ENCODE peak calls at places on chromosomes 16 and 17, in six cellular contexts. N, L, G, Q, M and X are unnamed samples.

GRCh38 chr16:16797239-16797638 is 418.3 kb downstream of the NPIPA7 start:
- DNase-seq in N (peak; percentile 59), L (peak; percentile 72), G (no peak), Q (no peak), M (no peak), X (peak; percentile 45)

GRCh38 chr16:11403534-11403795 is 58.2 kb downstream of the RMI2 start:
- DNase-seq in N (no peak), L (no peak), G (no peak), Q (no peak), M (no peak), X (no peak)

GRCh38 chr17:352421-353212 is at the start of gene RPH3AL:
- DNase-seq in N (peak; percentile 67), L (peak; percentile 51), G (peak; percentile 20), Q (peak; percentile 83), M (no peak), X (no peak)

GRCh38 chr17:38349097-38349904 is 2.3 kb upstream of the SOCS7 start:
- DNase-seq in N (peak; percentile 85), L (peak; percentile 93), G (peak; percentile 86), Q (peak; percentile 78), M (peak; percentile 78), X (peak; percentile 82)

GRCh38 chr17:33653389-33653788 is 360.3 kb upstream of the ASIC2 start:
- DNase-seq in N (peak; percentile 10), L (no peak), G (no peak), Q (no peak), M (no peak), X (no peak)

GRCh38 chr17:9370464-9370863 is 205.2 kb downstream of the STX8 start:
- DNase-seq in N (no peak), L (no peak), G (peak; percentile 76), Q (peak; percentile 7), M (no peak), X (no peak)

GRCh38 chr16:31055613-31056012 is 18.4 kb downstream of the ZNF668 start:
- DNase-seq in N (peak; percentile 55), L (peak; percentile 65), G (no peak), Q (no peak), M (no peak), X (no peak)

GRCh38 chr16:48008011-48008410 is 147.8 kb downstream of the ABCC12 start:
- DNase-seq in N (no peak), L (no peak), G (no peak), Q (no peak), M (no peak), X (no peak)

GRCh38 chr17:17837966-17838962 is 1.5 kb upstream of the SREBF1 start:
- DNase-seq in N (peak; percentile 41), L (peak; percentile 95), G (peak; percentile 73), Q (peak; percentile 86), M (no peak), X (no peak)

GRCh38 chr17:74445156-74445555 is 13.3 kb downstream of the GPRC5C start:
- DNase-seq in N (no peak), L (no peak), G (no peak), Q (no peak), M (no peak), X (no peak)

GRCh38 chr17:55577011-55577586 is 65.8 kb upstream of the SMIM36 start:
- DNase-seq in N (no peak), L (no peak), G (peak; percentile 92), Q (peak; percentile 71), M (no peak), X (peak; percentile 45)

GRCh38 chr16:53094013-53094630 is 39.3 kb downstream of the CHD9 start:
- DNase-seq in N (no peak), L (no peak), G (no peak), Q (peak; percentile 23), M (no peak), X (peak; percentile 90)

GRCh38 chr17:56914641-56915263 is 903 bp upstream of the TRIM25 start:
- DNase-seq in N (no peak), L (no peak), G (no peak), Q (peak; percentile 45), M (no peak), X (no peak)

GRCh38 chr17:10357768-10358167 is 15.0 kb downstream of the MYH13 start:
- DNase-seq in N (peak; percentile 52), L (peak; percentile 74), G (peak; percentile 7), Q (peak; percentile 4), M (peak; percentile 27), X (peak; percentile 10)

GRCh38 chr16:54284931-54285413 is 1.6 kb downstream of the IRX3 start:
- DNase-seq in N (peak; percentile 46), L (peak; percentile 38), G (peak; percentile 50), Q (no peak), M (peak; percentile 46), X (no peak)

GRCh38 chr17:9917131-9917530 is 12.1 kb upstream of the RCVRN start:
- DNase-seq in N (no peak), L (no peak), G (no peak), Q (no peak), M (no peak), X (no peak)

GRCh38 chr16:70441406-70441990 is 2.6 kb upstream of the ST3GAL2 start:
- DNase-seq in N (no peak), L (no peak), G (no peak), Q (no peak), M (no peak), X (no peak)

GRCh38 chr17:28485049-28485448 is 11.6 kb downstream of the SLC13A2 start:
- DNase-seq in N (no peak), L (no peak), G (no peak), Q (no peak), M (no peak), X (no peak)

GRCh38 chr17:73170324-73170723 is 5.5 kb downstream of the SSTR2 start:
- DNase-seq in N (no peak), L (no peak), G (no peak), Q (no peak), M (no peak), X (no peak)

GRCh38 chr17:17079336-17079735 is 37.1 kb downstream of the MPRIP start:
- DNase-seq in N (peak; percentile 59), L (no peak), G (no peak), Q (no peak), M (no peak), X (no peak)

GRCh38 chr16:78598186-78598585 is 498.7 kb downstream of the WWOX start:
- DNase-seq in N (no peak), L (no peak), G (no peak), Q (no peak), M (no peak), X (no peak)

GRCh38 chr17:11885051-11885450 is 112.2 kb downstream of the ZNF18 start:
- DNase-seq in N (peak; percentile 14), L (no peak), G (no peak), Q (no peak), M (no peak), X (no peak)

GRCh38 chr16:50740747-50741146 is 1.1 kb upstream of the CYLD start:
- DNase-seq in N (no peak), L (no peak), G (peak; percentile 63), Q (no peak), M (no peak), X (no peak)

GRCh38 chr17:48998557-48999440 is 1.6 kb downstream of the IGF2BP1 start:
- DNase-seq in N (peak; percentile 42), L (peak; percentile 52), G (peak; percentile 13), Q (no peak), M (no peak), X (no peak)

GRCh38 chr17:48996696-48997102 is 486 bp upstream of the IGF2BP1 start:
- DNase-seq in N (no peak), L (no peak), G (no peak), Q (no peak), M (no peak), X (no peak)

GRCh38 chr17:48995871-48996695 is 1.1 kb upstream of the IGF2BP1 start:
- DNase-seq in N (peak; percentile 97), L (peak; percentile 96), G (peak; percentile 47), Q (no peak), M (peak; percentile 65), X (no peak)

GRCh38 chr17:48997103-48997826 is at the start of gene IGF2BP1:
- DNase-seq in N (peak; percentile 93), L (peak; percentile 88), G (peak; percentile 80), Q (no peak), M (peak; percentile 61), X (no peak)

GRCh38 chr17:48997827-48998556 is 807 bp downstream of the IGF2BP1 start:
- DNase-seq in N (peak; percentile 52), L (peak; percentile 38), G (no peak), Q (no peak), M (peak; percentile 58), X (no peak)
- TF ChIP-seq EZH2phosphoT487 in N (no peak), L (no peak), G (no peak), Q (no peak), M (peak; percentile 87), X (no peak)

GRCh38 chr17:40515011-40515410 is 13.6 kb upstream of the TNS4 start:
- DNase-seq in N (no peak), L (no peak), G (no peak), Q (no peak), M (no peak), X (no peak)
- H3F3A ChIP-seq in N (no peaks in the 10 kb centered on the region), L (no peaks in the 10 kb centered on the region), G (peaks cover 25% of the 10 kb centered on the region), Q (peaks cover 5% of the 10 kb centered on the region), M (peaks cover 22% of the 10 kb centered on the region), X (peaks cover 11% of the 10 kb centered on the region)

GRCh38 chr16:67014641-67015315 is 14.2 kb upstream of the CBFB start:
- DNase-seq in N (no peak), L (peak; percentile 29), G (no peak), Q (no peak), M (no peak), X (no peak)

GRCh38 chr16:67015317-67015731 is 13.6 kb upstream of the CBFB start:
- DNase-seq in N (no peak), L (no peak), G (no peak), Q (no peak), M (no peak), X (no peak)

GRCh38 chr16:67016681-67017450 is 12.1 kb upstream of the CBFB start:
- DNase-seq in N (no peak), L (no peak), G (no peak), Q (no peak), M (no peak), X (no peak)

GRCh38 chr16:67017451-67017750 is 11.5 kb upstream of the CBFB start:
- DNase-seq in N (no peak), L (no peak), G (no peak), Q (no peak), M (no peak), X (no peak)

DNA sequence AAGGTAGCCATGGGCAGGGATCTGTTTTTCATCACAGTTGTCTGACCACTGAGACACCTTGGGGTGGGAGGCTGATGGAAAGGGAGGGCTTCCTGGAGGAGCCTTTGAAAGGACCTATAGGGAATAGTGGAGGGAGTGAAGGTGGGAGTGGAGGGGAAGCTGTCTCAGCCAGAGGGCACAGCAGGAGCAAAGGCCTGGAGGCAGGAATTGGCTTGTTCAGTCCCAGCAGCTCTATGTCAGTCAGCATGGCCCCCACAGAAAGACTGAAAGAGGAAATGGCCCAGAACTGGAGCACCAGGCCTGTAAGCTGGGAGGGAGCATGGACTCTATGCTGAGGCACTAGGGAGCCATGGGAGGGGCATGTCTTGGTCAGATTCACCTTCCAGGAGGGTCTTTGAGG is 12.8 kb upstream of the CBFB start:
- DNase-seq in N (no peak), L (no peak), G (no peak), Q (no peak), M (no peak), X (no peak)
- TF ChIP-seq EZH2phosphoT487 in N (no peak), L (no peak), G (no peak), Q (no peak), M (no peak), X (no peak)

DNA sequence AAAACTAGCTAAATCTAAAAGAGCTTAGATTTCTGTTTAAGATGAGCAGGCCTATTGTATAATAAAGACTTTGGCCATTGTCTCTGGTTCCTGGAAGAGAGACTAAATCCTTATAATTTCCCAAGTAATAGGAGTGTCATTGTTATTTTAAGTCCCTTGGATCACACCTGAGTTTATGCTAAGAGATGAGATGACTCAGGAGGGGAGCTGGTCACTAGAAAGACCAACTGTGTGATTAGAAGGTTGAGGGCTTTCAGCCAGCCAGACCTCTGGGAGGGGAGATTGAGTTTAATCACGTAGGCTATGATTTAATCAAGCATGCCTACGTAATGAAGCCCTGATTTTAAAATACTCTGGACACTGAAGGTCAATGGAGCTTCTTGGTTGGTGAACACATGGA is 156.9 kb upstream of the C17orf78 start:
- DNase-seq in N (no peak), L (no peak), G (no peak), Q (no peak), M (no peak), X (no peak)
- H3F3A ChIP-seq in N (peaks cover 53% of the 10 kb centered on the region), L (no peaks in the 10 kb centered on the region), G (peaks cover 12% of the 10 kb centered on the region), Q (no peaks in the 10 kb centered on the region), M (peaks cover 13% of the 10 kb centered on the region), X (no peaks in the 10 kb centered on the region)